ENCODE peak calls at places on chromosomes 13 and 19, in four cellular contexts. O is H54; U is BE2C; N is activated naive CD4-positive, alpha-beta T cell treated with anti-CD3 and anti-CD28 coated beads, Interleukin-2, amount 50 U/mL, for 72 hours. B is an unnamed sample.

GRCh38 chr19:35868172-35868822 is at the start of gene APLP1:
- DNase-seq in O (peak), U (peak), N (peak), B (peak)

GRCh38 chr19:39170398-39171231 is 26.1 kb upstream of the NCCRP1 start:
- DNase-seq in O (no peak), U (no peak), N (no peak), B (no peak)

GRCh38 chr19:48203227-48203793 is 32.8 kb downstream of the ZSWIM9 start:
- DNase-seq in O (no peak), U (no peak), N (no peak), B (no peak)

GRCh38 chr19:12953456-12954149 is 3.4 kb downstream of the GADD45GIP1 start:
- DNase-seq in O (no peak), U (no peak), N (no peak), B (no peak)

GRCh38 chr19:11382898-11383705 is 1.0 kb downstream of the EPOR start:
- DNase-seq in O (no peak), U (peak), N (no peak), B (no peak)

GRCh38 chr13:95708390-95708774 is 31.4 kb downstream of the DNAJC3 start:
- DNase-seq in O (no peak), U (no peak), N (no peak), B (no peak)

GRCh38 chr13:46058268-46058667 is 5.7 kb upstream of the ZC3H13 start:
- DNase-seq in O (no peak), U (no peak), N (no peak), B (no peak)

GRCh38 chr19:14843587-14843986 is 5.1 kb downstream of the OR7A10 start:
- DNase-seq in O (no peak), U (no peak), N (no peak), B (no peak)

GRCh38 chr13:45933203-45934014 is 81.9 kb upstream of the SIAH3 start:
- DNase-seq in O (no peak), U (no peak), N (no peak), B (no peak)

GRCh38 chr13:100753391-100753790 is 78.8 kb upstream of the TMTC4 start:
- DNase-seq in O (no peak), U (no peak), N (no peak), B (no peak)

GRCh38 chr19:38362076-38362945 is 12.1 kb upstream of the PSMD8 start:
- DNase-seq in O (peak), U (peak), N (peak), B (peak)

GRCh38 chr13:50025446-50025845 is 10.2 kb downstream of the KCNRG start:
- DNase-seq in O (no peak), U (no peak), N (no peak), B (no peak)

GRCh38 chr19:13505761-13506549 is at the start of gene CACNA1A:
- DNase-seq in O (no peak), U (peak), N (no peak), B (no peak)

GRCh38 chr13:112733661-112734379 is 44.0 kb downstream of the ATP11A start:
- DNase-seq in O (no peak), U (no peak), N (no peak), B (no peak)

GRCh38 chr13:93248627-93249047 is 22.0 kb downstream of the GPC6 start:
- DNase-seq in O (peak), U (peak), N (no peak), B (peak)

GRCh38 chr19:8196271-8196908 is 12.8 kb upstream of the CERS4 start:
- DNase-seq in O (no peak), U (no peak), N (no peak), B (no peak)

GRCh38 chr13:30830638-30830965 is 75.5 kb upstream of the MEDAG start:
- DNase-seq in O (no peak), U (no peak), N (no peak), B (no peak)

B was measured in H4.